ENCODE peak calls at places on chromosome 6, in six cellular contexts. One of them, this sample, is unnamed. For H3K4me1, the result is how much of the 10 kb centered on the place peaks cover.

GRCh38 chr6:117381749-117382148 is 44.0 kb downstream of the ROS1 start:
- DNase-seq in A549: no peak
- DNase-seq in transverse colon: no peak
- DNase-seq in prostate gland: no peak
- DNase-seq in esophagus squamous epithelium: no peak
- DNase-seq in endothelial cell of umbilical vein: no peak
- DNase-seq in this sample: no peak

GRCh38 chr6:125957845-125958244 is 1.3 kb downstream of the HINT3 start:
- DNase-seq in A549: no peak
- DNase-seq in transverse colon: peak
- DNase-seq in prostate gland: peak
- DNase-seq in esophagus squamous epithelium: no peak
- DNase-seq in endothelial cell of umbilical vein: peak
- DNase-seq in this sample: no peak

GRCh38 chr6:44000164-44000842 is 126.9 kb downstream of the MRPL14 start:
- DNase-seq in A549: no peak
- DNase-seq in transverse colon: peak
- DNase-seq in prostate gland: no peak
- DNase-seq in esophagus squamous epithelium: no peak
- DNase-seq in endothelial cell of umbilical vein: no peak
- DNase-seq in this sample: no peak

GRCh38 chr6:15038013-15038791 is 207.7 kb upstream of the JARID2 start:
- DNase-seq in A549: no peak
- DNase-seq in transverse colon: no peak
- DNase-seq in prostate gland: no peak
- DNase-seq in esophagus squamous epithelium: no peak
- DNase-seq in endothelial cell of umbilical vein: no peak
- DNase-seq in this sample: no peak

GRCh38 chr6:27894839-27895762 is 17.1 kb downstream of the OR2B2 start:
- DNase-seq in A549: peak
- DNase-seq in transverse colon: peak
- DNase-seq in prostate gland: peak
- DNase-seq in esophagus squamous epithelium: no peak
- DNase-seq in endothelial cell of umbilical vein: peak
- DNase-seq in this sample: peak

GRCh38 chr6:41626917-41627316 is 11.4 kb upstream of the MDFI start:
- DNase-seq in A549: no peak
- DNase-seq in transverse colon: no peak
- DNase-seq in prostate gland: no peak
- DNase-seq in esophagus squamous epithelium: no peak
- DNase-seq in endothelial cell of umbilical vein: peak
- DNase-seq in this sample: no peak

GRCh38 chr6:116530436-116530835 is 15.0 kb downstream of the TRAPPC3L start:
- DNase-seq in A549: no peak
- DNase-seq in transverse colon: no peak
- DNase-seq in prostate gland: no peak
- DNase-seq in esophagus squamous epithelium: no peak
- DNase-seq in endothelial cell of umbilical vein: no peak
- DNase-seq in this sample: no peak

GRCh38 chr6:122580731-122581130 is 29.5 kb upstream of the PKIB start:
- DNase-seq in A549: no peak
- DNase-seq in transverse colon: no peak
- DNase-seq in prostate gland: no peak
- DNase-seq in esophagus squamous epithelium: no peak
- DNase-seq in endothelial cell of umbilical vein: no peak
- DNase-seq in this sample: no peak

GRCh38 chr6:97401533-97401932 is 118.5 kb upstream of the MMS22L start:
- DNase-seq in A549: no peak
- DNase-seq in transverse colon: no peak
- DNase-seq in prostate gland: no peak
- DNase-seq in esophagus squamous epithelium: no peak
- DNase-seq in endothelial cell of umbilical vein: peak
- DNase-seq in this sample: no peak

GRCh38 chr6:166252601-166253000 is 55.6 kb downstream of the PRR18 start:
- DNase-seq in A549: no peak
- DNase-seq in transverse colon: no peak
- DNase-seq in prostate gland: no peak
- DNase-seq in esophagus squamous epithelium: no peak
- DNase-seq in endothelial cell of umbilical vein: no peak
- DNase-seq in this sample: no peak

GRCh38 chr6:144219056-144219685 is 66.0 kb upstream of the UTRN start:
- DNase-seq in A549: peak
- DNase-seq in transverse colon: no peak
- DNase-seq in prostate gland: no peak
- DNase-seq in esophagus squamous epithelium: no peak
- DNase-seq in endothelial cell of umbilical vein: peak
- DNase-seq in this sample: no peak

GRCh38 chr6:43402819-43403218 is 24.5 kb upstream of the ABCC10 start:
- DNase-seq in A549: peak
- DNase-seq in transverse colon: no peak
- DNase-seq in prostate gland: no peak
- DNase-seq in esophagus squamous epithelium: no peak
- DNase-seq in endothelial cell of umbilical vein: no peak
- DNase-seq in this sample: no peak

GRCh38 chr6:144993870-144994269 is 708.7 kb downstream of the UTRN start:
- DNase-seq in A549: no peak
- DNase-seq in transverse colon: no peak
- DNase-seq in prostate gland: no peak
- DNase-seq in esophagus squamous epithelium: no peak
- DNase-seq in endothelial cell of umbilical vein: peak
- DNase-seq in this sample: no peak

GRCh38 chr6:126633362-126633761 is 293.4 kb downstream of the CENPW start:
- DNase-seq in A549: no peak
- DNase-seq in transverse colon: no peak
- DNase-seq in prostate gland: no peak
- DNase-seq in esophagus squamous epithelium: no peak
- DNase-seq in endothelial cell of umbilical vein: no peak
- DNase-seq in this sample: no peak

GRCh38 chr6:12537389-12537788 is 179.2 kb upstream of the PHACTR1 start:
- DNase-seq in A549: no peak
- DNase-seq in transverse colon: no peak
- DNase-seq in prostate gland: no peak
- DNase-seq in esophagus squamous epithelium: no peak
- DNase-seq in endothelial cell of umbilical vein: peak
- DNase-seq in this sample: no peak

GRCh38 chr6:129501401-129502051 is 208.5 kb downstream of the ARHGAP18 start:
- DNase-seq in A549: no peak
- DNase-seq in transverse colon: peak
- DNase-seq in prostate gland: peak
- DNase-seq in esophagus squamous epithelium: no peak
- DNase-seq in endothelial cell of umbilical vein: peak
- DNase-seq in this sample: peak

GRCh38 chr6:13787146-13787545 is 27.2 kb downstream of the MCUR1 start:
- DNase-seq in A549: no peak
- DNase-seq in transverse colon: no peak
- DNase-seq in prostate gland: no peak
- DNase-seq in esophagus squamous epithelium: no peak
- DNase-seq in endothelial cell of umbilical vein: peak
- DNase-seq in this sample: no peak

GRCh38 chr6:157513619-157514485 is 132.9 kb downstream of the ZDHHC14 start:
- DNase-seq in A549: no peak
- DNase-seq in transverse colon: no peak
- DNase-seq in prostate gland: no peak
- DNase-seq in esophagus squamous epithelium: no peak
- DNase-seq in endothelial cell of umbilical vein: peak
- DNase-seq in this sample: no peak

GRCh38 chr6:27280064-27280539 is 32.0 kb downstream of the POM121L2 start:
- DNase-seq in A549: no peak
- DNase-seq in transverse colon: no peak
- DNase-seq in prostate gland: no peak
- DNase-seq in esophagus squamous epithelium: no peak
- DNase-seq in endothelial cell of umbilical vein: peak
- DNase-seq in this sample: peak

GRCh38 chr6:161921602-161922400 is 647.9 kb upstream of the AGPAT4 start:
- DNase-seq in A549: no peak
- DNase-seq in transverse colon: no peak
- DNase-seq in prostate gland: no peak
- DNase-seq in esophagus squamous epithelium: no peak
- DNase-seq in endothelial cell of umbilical vein: no peak
- DNase-seq in this sample: no peak

GRCh38 chr6:6891074-6891754 is 216.5 kb upstream of the RREB1 start:
- DNase-seq in A549: no peak
- DNase-seq in transverse colon: peak
- DNase-seq in prostate gland: no peak
- DNase-seq in esophagus squamous epithelium: no peak
- DNase-seq in endothelial cell of umbilical vein: no peak
- DNase-seq in this sample: no peak

GRCh38 chr6:136104556-136104955 is 145.6 kb downstream of the MTFR2 start:
- DNase-seq in A549: no peak
- DNase-seq in transverse colon: no peak
- DNase-seq in prostate gland: no peak
- DNase-seq in esophagus squamous epithelium: no peak
- DNase-seq in endothelial cell of umbilical vein: no peak
- DNase-seq in this sample: no peak
- TF ChIP-seq POLR2A in A549: no peak
- TF ChIP-seq POLR2A in transverse colon: no peak
- TF ChIP-seq POLR2A in prostate gland: no peak
- TF ChIP-seq POLR2A in esophagus squamous epithelium: no peak
- TF ChIP-seq POLR2A in endothelial cell of umbilical vein: no peak
- TF ChIP-seq POLR2A in this sample: no peak

DNA sequence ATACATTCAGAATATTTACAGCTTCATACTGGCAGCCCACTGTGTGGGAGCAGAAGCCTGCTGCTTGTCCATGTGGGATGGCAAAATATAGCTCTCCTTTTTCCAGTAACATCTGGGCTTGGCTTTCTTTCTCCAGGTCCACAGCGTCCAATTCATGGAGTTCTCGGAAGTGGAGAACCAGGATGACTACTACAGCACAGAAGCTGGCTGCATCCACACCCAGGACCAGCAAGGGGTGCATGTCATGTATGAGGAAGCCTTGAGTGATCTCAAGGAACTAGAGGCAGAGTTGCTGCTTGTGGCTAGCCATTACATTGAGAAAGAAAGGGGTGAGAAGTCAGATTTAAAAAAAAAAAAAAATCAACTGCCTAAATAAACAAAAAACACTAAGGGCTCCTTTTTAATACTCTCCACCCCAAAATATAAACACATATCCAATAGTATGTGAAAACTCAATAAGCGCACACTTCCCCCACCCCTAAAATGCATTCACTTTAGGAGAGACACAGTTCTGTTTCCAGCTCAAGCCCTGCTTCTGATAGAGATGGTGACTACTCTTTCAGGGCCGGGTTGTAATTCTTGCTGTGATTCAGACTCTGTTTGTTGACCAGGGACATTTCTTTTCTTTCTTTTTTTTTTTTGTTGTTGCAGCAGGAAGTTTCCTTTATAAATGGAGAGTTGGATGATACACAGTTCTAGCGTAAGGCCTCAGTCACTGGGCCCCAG is 142.9 kb downstream of the CD164 start:
- DNase-seq in A549: no peak
- DNase-seq in transverse colon: no peak
- DNase-seq in prostate gland: no peak
- DNase-seq in esophagus squamous epithelium: no peak
- DNase-seq in endothelial cell of umbilical vein: no peak
- DNase-seq in this sample: no peak
- H3K4me1 ChIP-seq in A549: under half
- H3K4me1 ChIP-seq in transverse colon: under half
- H3K4me1 ChIP-seq in prostate gland: under half
- H3K4me1 ChIP-seq in esophagus squamous epithelium: under half
- H3K4me1 ChIP-seq in endothelial cell of umbilical vein: under half
- H3K4me1 ChIP-seq in this sample: under half

GRCh38 chr6:149717588-149718458 is at the start of gene LATS1:
- DNase-seq in A549: peak
- DNase-seq in transverse colon: peak
- DNase-seq in prostate gland: peak
- DNase-seq in esophagus squamous epithelium: peak
- DNase-seq in endothelial cell of umbilical vein: peak
- DNase-seq in this sample: peak
- TF ChIP-seq POLR2A in A549: peak
- TF ChIP-seq POLR2A in transverse colon: peak
- TF ChIP-seq POLR2A in prostate gland: peak
- TF ChIP-seq POLR2A in esophagus squamous epithelium: peak
- TF ChIP-seq POLR2A in endothelial cell of umbilical vein: peak
- TF ChIP-seq POLR2A in this sample: peak

GRCh38 chr6:112030965-112031660 is 22.8 kb upstream of the CCN6 start:
- DNase-seq in A549: no peak
- DNase-seq in transverse colon: no peak
- DNase-seq in prostate gland: no peak
- DNase-seq in esophagus squamous epithelium: no peak
- DNase-seq in endothelial cell of umbilical vein: no peak
- DNase-seq in this sample: no peak
- H3K4me1 ChIP-seq in A549: under half
- H3K4me1 ChIP-seq in transverse colon: under half
- H3K4me1 ChIP-seq in prostate gland: under half
- H3K4me1 ChIP-seq in esophagus squamous epithelium: under half
- H3K4me1 ChIP-seq in endothelial cell of umbilical vein: under half
- H3K4me1 ChIP-seq in this sample: under half

DNA sequence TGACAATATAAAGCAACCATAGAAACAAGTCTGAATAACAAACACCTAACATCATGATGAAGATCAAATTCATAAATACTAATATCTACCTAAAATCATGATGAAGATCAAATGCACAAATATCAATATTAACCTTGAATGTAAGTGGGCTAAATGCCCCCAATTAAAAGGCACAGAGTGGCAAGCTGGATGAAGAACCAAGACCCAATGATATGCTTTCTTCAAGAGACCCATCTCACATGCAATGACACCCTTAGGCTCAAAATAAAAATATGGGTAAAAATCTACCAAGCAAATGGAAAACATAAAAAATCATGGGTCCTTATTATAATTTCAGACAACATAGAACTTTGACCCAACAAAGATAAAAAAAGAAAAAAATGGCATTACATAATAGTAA is 578.5 kb upstream of the PTCHD4 start:
- DNase-seq in A549: no peak
- DNase-seq in transverse colon: no peak
- DNase-seq in prostate gland: no peak
- DNase-seq in esophagus squamous epithelium: no peak
- DNase-seq in endothelial cell of umbilical vein: no peak
- DNase-seq in this sample: no peak
- TF ChIP-seq POLR2A in A549: no peak
- TF ChIP-seq POLR2A in transverse colon: no peak
- TF ChIP-seq POLR2A in prostate gland: no peak
- TF ChIP-seq POLR2A in esophagus squamous epithelium: no peak
- TF ChIP-seq POLR2A in endothelial cell of umbilical vein: no peak
- TF ChIP-seq POLR2A in this sample: no peak

This sample was measured in thyroid gland.